ENCODE peak calls at places on chromosomes 3 and 15, in ten cellular contexts. L is fibroblast of pulmonary artery; X is HT-29; N is amniotic stem cell; R is fibroblast of mammary gland; A is adrenal gland; H is activated naive CD8-positive, alpha-beta T cell treated with anti-CD3 and anti-CD28 coated beads, Interleukin-2, amount 50 U/mL, for 24 hours; M is NCI-H524; S is BJ; E is right cardiac atrium. F is an unnamed sample.

GRCh38 chr3:122052968-122053367 is 2.2 kb upstream of the CD86 start:
- DNase-seq in M (no peak), S (no peak), R (no peak), E (no peak), H (no peak), A (no peak), N (no peak), L (no peak), X (no peak), F (no peak)

GRCh38 chr3:180595536-180595935 is 6.4 kb upstream of the TTC14 start:
- DNase-seq in S (no peak), R (no peak), A (no peak), M (no peak), L (no peak), E (no peak), H (no peak), X (no peak), N (no peak), F (no peak)

GRCh38 chr3:157981819-157982218 is 124.4 kb downstream of the SHOX2 start:
- DNase-seq in X (no peak), H (no peak), E (no peak), R (peak), M (no peak), S (no peak), L (no peak), N (no peak), A (no peak), F (no peak)

GRCh38 chr3:186516645-186517044 is 27.5 kb downstream of the CRYGS start:
- DNase-seq in L (no peak), X (no peak), S (no peak), M (no peak), A (no peak), R (no peak), N (no peak), H (no peak), E (no peak), F (no peak)

GRCh38 chr3:187781001-187781400 is 35.7 kb upstream of the BCL6 start:
- DNase-seq in H (no peak), S (no peak), A (no peak), R (no peak), M (no peak), N (no peak), X (no peak), E (no peak), L (no peak), F (no peak)

GRCh38 chr3:48709051-48709461 is 8.0 kb downstream of the IP6K2 start:
- DNase-seq in S (no peak), M (no peak), L (no peak), E (no peak), N (no peak), X (no peak), R (peak), H (no peak), A (no peak), F (no peak)

GRCh38 chr15:38608682-38609081 is 44.1 kb upstream of the RASGRP1 start:
- DNase-seq in S (no peak), A (no peak), H (no peak), E (no peak), M (no peak), N (no peak), X (no peak), R (no peak), L (no peak), F (no peak)

GRCh38 chr15:99413955-99414754 is 151.6 kb upstream of the MEF2A start:
- DNase-seq in A (no peak), X (no peak), S (no peak), H (no peak), R (no peak), E (peak), M (no peak), L (no peak), N (no peak), F (no peak)

GRCh38 chr3:46673151-46674030 is 20.1 kb downstream of the ALS2CL start:
- DNase-seq in H (no peak), M (no peak), E (no peak), S (no peak), L (no peak), X (no peak), N (no peak), R (no peak), A (no peak), F (no peak)

GRCh38 chr15:101187820-101188516 is 63.9 kb downstream of the CHSY1 start:
- DNase-seq in M (no peak), L (peak), X (no peak), E (no peak), N (peak), S (peak), R (peak), A (no peak), H (no peak), F (no peak)

F was measured in SK-N-DZ.